ENCODE peak calls at places on chromosomes 3 and 15, in four cellular contexts. B is IMR-90, S is K562, D is HepG2. K is an unnamed sample.

GRCh38 chr3:194828926-194829325 is 143.2 kb downstream of the FAM43A start:
- DNase-seq in B (no peak), S (no peak), D (no peak), K (no peak)

GRCh38 chr3:125219261-125219701 is 6.7 kb upstream of the SLC12A8 start:
- DNase-seq in B (no peak), S (no peak), D (no peak), K (no peak)

GRCh38 chr3:65173841-65174240 is 486.0 kb upstream of the ADAMTS9 start:
- DNase-seq in B (no peak), S (no peak), D (no peak), K (no peak)

GRCh38 chr3:16140894-16141285 is 33.6 kb upstream of the GALNT15 start:
- DNase-seq in B (no peak), S (no peak), D (no peak), K (no peak)

GRCh38 chr3:176953106-176954080 is 243.9 kb downstream of the TBL1XR1 start:
- DNase-seq in B (peak), S (no peak), D (no peak), K (no peak)

GRCh38 chr15:88083828-88084760 is 172.4 kb downstream of the NTRK3 start:
- DNase-seq in B (no peak), S (no peak), D (no peak), K (no peak)

GRCh38 chr3:42101048-42101447 is 9.9 kb downstream of the TRAK1 start:
- DNase-seq in B (peak), S (no peak), D (peak), K (peak)

GRCh38 chr3:89171681-89172080 is 64.3 kb downstream of the EPHA3 start:
- DNase-seq in B (no peak), S (no peak), D (no peak), K (no peak)

GRCh38 chr3:106714400-106714799 is 662.8 kb upstream of the CCDC54 start:
- DNase-seq in B (no peak), S (no peak), D (no peak), K (no peak)

GRCh38 chr15:99416191-99417188 is 149.3 kb upstream of the MEF2A start:
- DNase-seq in B (no peak), S (no peak), D (no peak), K (no peak)

GRCh38 chr3:40086890-40087884 is 222.3 kb upstream of the EIF1B start:
- DNase-seq in B (no peak), S (no peak), D (peak), K (peak)

GRCh38 chr3:63684081-63684480 is 31.6 kb downstream of the SNTN start:
- DNase-seq in B (no peak), S (no peak), D (no peak), K (no peak)
- TF ChIP-seq MAZ in B (no peak), S (no peak), D (no peak), K (no peak)

GRCh38 chr15:70093481-70094309 is 4.0 kb downstream of the TLE3 start:
- DNase-seq in B (no peak), S (no peak), D (no peak), K (no peak)
- TF ChIP-seq MAZ in B (no peak), S (no peak), D (no peak), K (no peak)

DNA sequence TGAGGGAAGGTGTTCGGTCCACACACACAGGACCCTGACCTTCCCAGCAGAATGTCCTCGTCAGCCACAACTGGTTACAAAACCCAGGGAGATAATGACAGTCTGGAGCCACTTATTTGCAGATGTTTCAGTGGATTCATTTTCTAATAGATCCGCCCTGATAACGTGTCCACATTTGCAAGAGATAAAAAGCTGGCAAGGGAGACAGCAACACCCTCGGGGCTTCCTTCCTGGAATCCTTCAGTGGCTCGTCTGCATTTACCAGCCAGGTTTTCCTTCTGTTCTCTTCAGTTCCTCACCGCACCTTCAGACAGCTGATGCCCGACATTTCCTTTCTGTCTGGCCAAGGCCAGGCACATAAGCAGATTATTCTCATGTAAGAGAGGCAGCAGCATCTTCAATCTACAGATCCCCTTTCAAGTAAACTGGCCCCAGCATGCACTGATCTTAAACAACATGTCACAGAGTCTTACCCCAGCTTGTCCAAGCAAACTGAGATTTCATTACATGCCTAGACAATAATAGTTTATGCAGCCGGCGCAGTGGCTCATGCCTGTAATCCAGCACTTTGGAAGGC is 56.2 kb upstream of the SPATA12 start:
- DNase-seq in B (no peak), S (no peak), D (no peak), K (no peak)
- TF ChIP-seq MAZ in B (no peak), S (no peak), D (no peak), K (no peak)

GRCh38 chr15:40549894-40550293 is 14.9 kb downstream of the CCDC32 start:
- DNase-seq in B (no peak), S (no peak), D (no peak), K (no peak)
- TF ChIP-seq MAZ in B (no peak), S (no peak), D (no peak), K (no peak)

DNA sequence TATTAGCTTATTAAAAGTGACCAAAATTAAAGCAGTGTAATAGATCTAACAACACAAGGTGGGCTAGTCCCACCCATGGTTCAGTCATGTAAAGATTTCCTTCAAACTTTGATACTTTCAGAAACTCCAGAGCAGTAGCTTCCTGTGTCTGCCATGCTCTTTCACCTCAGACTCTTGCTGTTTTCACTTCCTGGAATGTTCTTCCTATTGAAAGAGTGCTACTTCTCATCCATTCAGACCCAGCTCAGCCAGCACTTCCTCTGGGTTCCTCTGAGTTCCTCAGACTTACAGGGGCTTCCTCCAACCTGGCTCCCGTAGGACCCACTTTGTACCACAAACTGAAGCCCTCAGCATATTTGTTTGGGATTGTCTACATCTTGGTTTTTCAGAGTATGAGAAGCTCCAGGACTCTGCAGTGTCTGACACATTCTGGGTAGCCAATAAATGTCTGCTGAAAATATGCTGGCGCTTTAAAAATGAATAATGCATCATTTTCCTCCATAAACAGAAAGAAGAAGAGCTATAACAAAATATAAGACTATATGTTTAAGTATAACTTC is 18.0 kb downstream of the NCEH1 start:
- DNase-seq in B (no peak), S (no peak), D (no peak), K (no peak)
- TF ChIP-seq MAZ in B (no peak), S (no peak), D (no peak), K (no peak)

GRCh38 chr3:160564949-160565441 is 376 bp downstream of the KPNA4 start:
- DNase-seq in B (peak), S (peak), D (peak), K (peak)
- TF ChIP-seq MAZ in B (peak), S (no peak), D (no peak), K (no peak)

GRCh38 chr15:41256577-41257038 is 25.5 kb downstream of the CHP1 start:
- DNase-seq in B (no peak), S (no peak), D (peak), K (peak)
- TF ChIP-seq MAZ in B (no peak), S (no peak), D (no peak), K (no peak)

DNA sequence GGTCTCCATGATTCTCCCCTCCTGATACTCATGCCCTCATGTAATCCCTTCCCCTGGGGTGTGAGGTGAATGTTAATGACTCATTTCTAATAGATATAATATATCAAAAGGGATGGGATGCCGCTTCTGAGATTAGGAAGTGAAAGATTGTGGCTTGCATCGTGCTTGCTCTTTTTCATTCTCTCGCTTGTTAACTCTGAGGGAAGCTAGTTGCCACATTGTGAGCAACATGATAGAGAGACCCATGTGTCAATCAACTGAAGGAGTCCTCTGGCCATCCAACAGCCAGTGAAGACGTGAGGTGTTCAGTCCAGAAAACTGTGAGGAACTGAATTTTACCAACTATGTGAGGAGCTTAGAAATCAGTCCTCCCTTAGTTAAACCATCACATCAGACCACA is 28.9 kb upstream of the DRD3 start:
- DNase-seq in B (no peak), S (no peak), D (no peak), K (no peak)
- TF ChIP-seq MAZ in B (no peak), S (no peak), D (no peak), K (no peak)

DNA sequence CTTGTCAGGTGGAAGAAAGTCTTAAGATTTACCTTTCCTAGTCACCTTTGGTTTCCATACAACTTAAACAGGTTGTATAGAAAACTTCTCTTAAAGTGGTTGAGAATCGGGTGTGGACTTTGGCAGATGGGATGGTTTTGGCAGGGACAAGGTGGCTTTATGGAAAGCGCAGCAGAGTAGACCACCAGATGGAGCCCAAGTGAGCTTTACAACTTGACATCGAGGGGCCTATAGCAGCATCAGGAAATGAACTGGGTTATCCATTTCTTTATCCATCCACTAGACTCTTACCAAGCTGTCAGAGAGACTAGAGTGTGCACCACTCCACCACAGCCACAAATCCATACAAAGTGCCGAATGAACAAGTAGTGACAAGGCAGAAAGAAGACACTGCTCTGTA is 85.3 kb upstream of the MBNL1 start:
- DNase-seq in B (peak), S (peak), D (peak), K (no peak)
- TF ChIP-seq MAZ in B (no peak), S (no peak), D (no peak), K (no peak)

GRCh38 chr15:29471306-29471705 is 201.7 kb upstream of the NSMCE3 start:
- DNase-seq in B (no peak), S (no peak), D (no peak), K (no peak)

GRCh38 chr15:29471757-29472156 is 202.1 kb upstream of the NSMCE3 start:
- DNase-seq in B (no peak), S (no peak), D (no peak), K (no peak)

GRCh38 chr15:29470794-29471193 is 201.2 kb upstream of the NSMCE3 start:
- DNase-seq in B (no peak), S (no peak), D (no peak), K (peak)

GRCh38 chr15:29468899-29469298 is 199.3 kb upstream of the NSMCE3 start:
- DNase-seq in B (no peak), S (no peak), D (no peak), K (no peak)

GRCh38 chr15:29470311-29470710 is 200.7 kb upstream of the NSMCE3 start:
- DNase-seq in B (no peak), S (no peak), D (no peak), K (no peak)
- TF ChIP-seq MAZ in B (no peak), S (no peak), D (no peak), K (no peak)

K was measured in A549.